ENCODE peak calls at places on chromosomes 11 and 22, in six cellular contexts. O, Q, B, K, F and R are unnamed samples.
A peak's percentile ranks its signal among the peaks of the same experiment; 100 is the strongest.

GRCh38 chr11:8251767-8252295 is 11.8 kb downstream of the LMO1 start:
- DNase-seq in O (no peak), F (no peak), K (peak; percentile 76), Q (no peak), B (no peak), R (no peak)

GRCh38 chr11:36394056-36394455 is 98.0 kb downstream of the PRR5L start:
- DNase-seq in K (no peak), O (no peak), F (no peak), B (no peak), Q (no peak), R (no peak)

GRCh38 chr11:134740590-134741342 is 328.7 kb upstream of the B3GAT1 start:
- DNase-seq in B (no peak), K (peak; percentile 58), Q (no peak), F (no peak), O (no peak), R (no peak)

GRCh38 chr22:20974336-20974955 is 7.4 kb downstream of the AIFM3 start:
- DNase-seq in B (no peak), F (no peak), K (no peak), Q (no peak), O (no peak), R (no peak)

GRCh38 chr11:33899383-33900037 is 7.6 kb upstream of the LMO2 start:
- DNase-seq in B (peak; percentile 86), Q (peak; percentile 74), F (peak; percentile 75), K (peak; percentile 97), O (peak; percentile 85), R (peak; percentile 91)

GRCh38 chr22:27867114-27867957 is 51.7 kb downstream of the PITPNB start:
- DNase-seq in Q (peak; percentile 34), B (peak; percentile 76), K (no peak), O (peak; percentile 72), F (no peak), R (peak; percentile 56)

GRCh38 chr11:8617063-8617462 is 23.0 kb upstream of the STK33 start:
- DNase-seq in F (no peak), O (no peak), Q (no peak), K (no peak), B (no peak), R (no peak)

GRCh38 chr22:20836987-20837823 is 21.4 kb downstream of the PI4KA start:
- DNase-seq in O (no peak), Q (no peak), B (no peak), F (no peak), K (no peak), R (no peak)

GRCh38 chr11:1701041-1701807 is 4.2 kb downstream of the KRTAP5-6 start:
- DNase-seq in O (no peak), Q (no peak), B (peak; percentile 27), F (no peak), K (peak; percentile 78), R (no peak)

GRCh38 chr11:116459233-116459632 is 313.6 kb downstream of the BUD13 start:
- DNase-seq in Q (no peak), F (no peak), K (peak; percentile 36), B (no peak), O (no peak), R (no peak)

GRCh38 chr11:29937526-29937925 is 79.3 kb downstream of the KCNA4 start:
- DNase-seq in Q (no peak), O (no peak), K (no peak), F (no peak), B (no peak), R (no peak)

GRCh38 chr11:8933931-8934330 is 1.2 kb upstream of the C11orf16 start:
- DNase-seq in Q (no peak), B (no peak), F (no peak), O (no peak), K (no peak), R (no peak)

GRCh38 chr11:875203-875602 is 32.6 kb downstream of the TSPAN4 start:
- DNase-seq in Q (no peak), K (no peak), B (no peak), O (no peak), F (no peak), R (no peak)

GRCh38 chr11:75705541-75705940 is 12.1 kb upstream of the MOGAT2 start:
- DNase-seq in K (no peak), B (no peak), Q (no peak), F (no peak), O (no peak), R (no peak)

GRCh38 chr11:44944181-44944852 is 6.4 kb downstream of the TP53I11 start:
- DNase-seq in B (no peak), F (no peak), Q (no peak), O (no peak), K (no peak), R (no peak)

GRCh38 chr11:134124660-134125451 is 56.0 kb downstream of the JAM3 start:
- DNase-seq in K (peak; percentile 88), Q (peak; percentile 37), B (peak; percentile 71), F (no peak), O (peak; percentile 64), R (peak; percentile 66)

GRCh38 chr11:2884424-2884815 is 1.2 kb downstream of the CDKN1C start:
- DNase-seq in K (no peak), B (peak; percentile 33), F (no peak), O (no peak), Q (no peak), R (peak; percentile 32)

GRCh38 chr11:87259731-87260130 is 222.0 kb downstream of the TMEM135 start:
- DNase-seq in Q (no peak), O (no peak), F (no peak), B (no peak), K (no peak), R (no peak)

GRCh38 chr11:75349540-75350116 is 1.8 kb downstream of the ARRB1 start:
- DNase-seq in Q (no peak), B (no peak), O (no peak), F (no peak), K (no peak), R (no peak)

GRCh38 chr22:40904101-40904500 is 42.2 kb upstream of the DNAJB7 start:
- DNase-seq in B (no peak), O (no peak), K (no peak), Q (no peak), F (no peak), R (no peak)

GRCh38 chr11:127890026-127890611 is 697.2 kb downstream of the ETS1 start:
- DNase-seq in K (no peak), B (peak; percentile 15), O (peak; percentile 4), F (no peak), Q (no peak), R (peak; percentile 18)

GRCh38 chr11:23556163-23556750 is 696.0 kb upstream of the CCDC179 start:
- DNase-seq in K (no peak), F (no peak), Q (no peak), B (no peak), O (no peak), R (no peak)

GRCh38 chr22:26550498-26551033 is 38.3 kb upstream of the TFIP11 start:
- DNase-seq in F (peak; percentile 96), O (peak; percentile 99), B (peak; percentile 99), K (no peak), Q (peak; percentile 87), R (peak; percentile 75)

GRCh38 chr11:101914737-101915426 is at the start of gene CEP126:
- DNase-seq in K (peak; percentile 99), F (peak; percentile 82), B (peak; percentile 93), Q (peak; percentile 97), O (peak; percentile 86), R (peak; percentile 97)

GRCh38 chr11:33735426-33736147 is 636 bp downstream of the CD59 start:
- DNase-seq in Q (no peak), F (no peak), K (peak; percentile 90), O (no peak), B (peak; percentile 27), R (no peak)

GRCh38 chr11:108253176-108253575 is 30.3 kb downstream of the ATM start:
- DNase-seq in O (peak; percentile 28), Q (peak; percentile 3), B (peak; percentile 42), K (no peak), F (no peak), R (peak; percentile 16)

GRCh38 chr22:47048123-47049077 is 285.9 kb downstream of the TBC1D22A start:
- DNase-seq in Q (no peak), B (no peak), O (no peak), F (no peak), K (no peak), R (no peak)

DNA sequence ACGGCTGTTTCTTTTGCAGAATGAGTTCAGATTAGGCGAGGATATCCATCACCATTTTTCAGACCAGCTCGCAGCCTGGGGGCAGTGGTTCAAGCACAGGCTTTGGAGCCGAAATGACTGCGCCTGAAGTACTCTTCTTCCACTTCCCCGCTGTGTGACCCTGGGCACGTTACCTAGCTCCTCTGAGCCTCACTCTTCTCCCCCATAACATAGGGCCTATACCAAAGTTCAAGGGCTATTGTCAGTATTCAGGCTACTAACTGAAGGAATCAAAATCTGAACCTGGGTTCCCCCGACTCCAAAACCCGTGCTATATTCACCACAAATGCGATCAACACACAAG is 373 bp downstream of the MRPL21 start:
- DNase-seq in Q (no peak), K (no peak), O (no peak), F (no peak), B (no peak), R (no peak)
- TF ChIP-seq CTCF in Q (no peak), K (no peak), O (no peak), F (no peak), B (no peak), R (no peak)

DNA sequence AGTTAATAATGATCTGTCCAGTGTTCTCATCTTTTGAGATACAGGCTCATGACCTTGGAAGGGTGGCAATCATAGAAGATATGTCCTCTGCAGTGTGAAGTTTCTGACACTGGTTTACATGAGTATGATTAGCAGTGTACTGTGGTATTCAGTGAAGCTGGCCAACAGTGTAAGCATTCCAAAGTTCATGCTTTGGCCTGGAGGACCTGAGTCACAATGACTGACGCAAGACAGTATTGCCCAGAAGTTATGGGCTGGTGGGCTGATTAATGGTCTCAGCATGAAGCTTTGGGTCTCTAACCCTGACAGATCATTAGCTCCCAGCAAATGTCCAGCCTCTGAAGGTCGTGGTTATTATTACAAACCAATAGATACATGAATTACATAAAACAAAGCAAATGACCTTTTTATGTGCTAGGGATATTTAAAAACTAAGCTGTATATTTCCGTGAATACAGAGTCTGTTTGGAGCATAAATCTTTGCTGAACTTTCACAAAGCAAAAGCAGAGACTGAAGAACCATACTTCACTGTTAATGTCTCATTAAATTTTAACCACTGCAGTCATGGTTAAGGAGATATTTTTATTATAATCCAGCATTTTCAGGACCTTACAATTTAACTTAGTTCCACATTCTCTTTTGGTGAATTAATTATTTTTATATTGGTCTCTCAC is 28.3 kb upstream of the USP47 start:
- DNase-seq in F (peak; percentile 82), Q (peak; percentile 97), B (peak; percentile 98), O (peak; percentile 97), K (no peak), R (peak; percentile 91)
- H3K4me3 ChIP-seq in F (no peak overlapping the region), Q (no peak overlapping the region), B (no peak overlapping the region), O (no peak overlapping the region), K (no peak overlapping the region), R (no peak overlapping the region)

GRCh38 chr11:41309716-41310115 is 149.7 kb downstream of the LRRC4C start:
- DNase-seq in Q (no peak), F (no peak), B (no peak), K (no peak), O (no peak), R (no peak)
- TF ChIP-seq CTCF in Q (no peak), F (no peak), B (no peak), K (no peak), O (no peak), R (no peak)

DNA sequence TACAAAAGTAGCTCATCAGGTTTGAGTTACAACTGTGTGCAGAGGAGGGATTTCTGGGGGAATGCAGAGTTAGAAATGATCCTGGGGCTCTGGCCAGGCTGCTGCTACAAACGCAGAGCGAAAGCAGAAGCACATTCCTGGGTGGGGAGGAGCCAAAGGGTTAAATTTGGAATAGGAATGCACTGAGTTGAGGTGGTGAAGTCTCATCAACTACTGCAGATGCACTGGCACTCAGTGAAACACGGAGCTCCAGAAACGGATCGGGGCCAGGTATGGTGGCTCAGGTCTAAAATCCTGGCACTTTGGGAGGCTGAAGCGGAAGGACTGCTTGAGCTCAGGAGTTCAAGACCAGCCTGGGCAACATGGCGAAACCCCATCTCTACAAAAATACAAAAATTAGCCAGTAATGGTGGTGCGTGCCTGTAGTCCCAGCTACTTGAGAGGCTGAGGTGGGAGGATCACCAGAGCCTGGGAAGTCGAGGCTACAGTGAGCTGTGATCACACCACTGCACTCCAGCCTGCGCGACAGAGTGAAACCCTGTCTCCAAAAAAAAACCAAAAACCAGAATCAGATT is 3.2 kb downstream of the CHKA start:
- DNase-seq in F (no peak), Q (no peak), K (peak; percentile 42), O (no peak), B (peak; percentile 40), R (no peak)
- H3K4me3 ChIP-seq in F (no peak overlapping the region), Q (no peak overlapping the region), K (no peak overlapping the region), O (no peak overlapping the region), B (no peak overlapping the region), R (no peak overlapping the region)